ENCODE peak calls at places on chromosomes 1 and 21, in five cellular contexts. Y is RWPE2, G is pancreas, D is tibial artery, K is colonic mucosa. A is an unnamed sample. For H3K36me3, the result is how much of the 10 kb centered on the place peaks cover.

GRCh38 chr21:42121792-42122191 is 50.7 kb downstream of the UMODL1 start:
- DNase-seq in Y (no peak), G (no peak), D (no peak), K (peak), A (no peak)

GRCh38 chr1:156658945-156659574 is 17.1 kb downstream of the BCAN start:
- DNase-seq in Y (no peak), G (no peak), D (no peak), K (no peak), A (no peak)

GRCh38 chr1:9438431-9439073 is 100.7 kb upstream of the SLC25A33 start:
- DNase-seq in Y (no peak), G (peak), D (peak), K (no peak), A (peak)

GRCh38 chr1:168507828-168508227 is 36.0 kb downstream of the XCL2 start:
- DNase-seq in Y (no peak), G (no peak), D (no peak), K (no peak), A (no peak)

GRCh38 chr1:172588296-172589291 is 55.6 kb downstream of the SUCO start:
- DNase-seq in Y (peak), G (no peak), D (no peak), K (no peak), A (no peak)

GRCh38 chr1:109441105-109441504 is 14.9 kb upstream of the PSMA5 start:
- DNase-seq in Y (no peak), G (no peak), D (no peak), K (no peak), A (no peak)

GRCh38 chr1:105779727-105780126 is 1276.7 kb upstream of the PRMT6 start:
- DNase-seq in Y (no peak), G (no peak), D (no peak), K (no peak), A (no peak)

GRCh38 chr1:234765181-234765580 is 155.2 kb upstream of the IRF2BP2 start:
- DNase-seq in Y (no peak), G (no peak), D (no peak), K (no peak), A (no peak)

GRCh38 chr21:46424062-46424591 is 34.6 kb upstream of the DIP2A start:
- DNase-seq in Y (no peak), G (no peak), D (no peak), K (no peak), A (no peak)

GRCh38 chr1:170545476-170545875 is 13.5 kb downstream of the GORAB start:
- DNase-seq in Y (no peak), G (no peak), D (no peak), K (no peak), A (no peak)

GRCh38 chr1:12315126-12315525 is 85.3 kb downstream of the VPS13D start:
- DNase-seq in Y (no peak), G (no peak), D (no peak), K (no peak), A (no peak)
- H3K36me3 ChIP-seq in Y (half or more), G (under half), D (half or more), K (under half), A (half or more)

GRCh38 chr1:230085178-230085515 is 18.1 kb downstream of the GALNT2 start:
- DNase-seq in Y (no peak), G (no peak), D (no peak), K (no peak), A (peak)

GRCh38 chr1:230087722-230088115 is 20.7 kb downstream of the GALNT2 start:
- DNase-seq in Y (no peak), G (no peak), D (no peak), K (no peak), A (no peak)

GRCh38 chr1:230084408-230085177 is 17.6 kb downstream of the GALNT2 start:
- DNase-seq in Y (peak), G (peak), D (peak), K (no peak), A (peak)

GRCh38 chr1:230086152-230086551 is 19.1 kb downstream of the GALNT2 start:
- DNase-seq in Y (no peak), G (no peak), D (no peak), K (no peak), A (no peak)

GRCh38 chr1:230087034-230087721 is 20.1 kb downstream of the GALNT2 start:
- DNase-seq in Y (no peak), G (no peak), D (no peak), K (no peak), A (no peak)
- TF ChIP-seq CTCF in Y (peak), G (no peak), D (no peak), K (no peak), A (no peak)

GRCh38 chr21:33348728-33349127 is 24.0 kb downstream of the IFNAR1 start:
- DNase-seq in Y (no peak), G (no peak), D (no peak), K (no peak), A (no peak)

GRCh38 chr21:33355355-33355754 is 30.6 kb downstream of the IFNAR1 start:
- DNase-seq in Y (no peak), G (no peak), D (no peak), K (no peak), A (no peak)

GRCh38 chr21:33355996-33356395 is 31.2 kb downstream of the IFNAR1 start:
- DNase-seq in Y (no peak), G (no peak), D (no peak), K (no peak), A (no peak)

GRCh38 chr21:33345751-33346238 is 21.0 kb downstream of the IFNAR1 start:
- DNase-seq in Y (no peak), G (no peak), D (no peak), K (no peak), A (no peak)

GRCh38 chr21:33350676-33351075 is 25.9 kb downstream of the IFNAR1 start:
- DNase-seq in Y (no peak), G (no peak), D (no peak), K (no peak), A (no peak)
- H3K36me3 ChIP-seq in Y (half or more), G (under half), D (half or more), K (under half), A (under half)

GRCh38 chr1:1550591-1551432 is 10.4 kb upstream of the TMEM240 start:
- DNase-seq in Y (peak), G (no peak), D (no peak), K (no peak), A (no peak)
- TF ChIP-seq CTCF in Y (peak), G (no peak), D (peak), K (no peak), A (no peak)

GRCh38 chr1:113103977-113104376 is 31.0 kb downstream of the LRIG2 start:
- DNase-seq in Y (no peak), G (no peak), D (no peak), K (no peak), A (no peak)
- H3K36me3 ChIP-seq in Y (half or more), G (half or more), D (half or more), K (under half), A (under half)

GRCh38 chr1:26410706-26411623 is at the start of gene LIN28A:
- DNase-seq in Y (no peak), G (no peak), D (peak), K (no peak), A (no peak)
- TF ChIP-seq CTCF in Y (no peak), G (no peak), D (no peak), K (no peak), A (no peak)

A was measured in lung.